ENCODE peak calls at places on chromosomes 11 and 22, in seven cellular contexts. S, R, D, G, F, I and N are unnamed samples.

GRCh38 chr11:70503878-70504240 is 105.5 kb downstream of the CTTN start:
- DNase-seq in S (no peak), R (peak; percentile 42), D (no peak), G (no peak), F (no peak), I (no peak), N (no peak)

GRCh38 chr22:47655930-47656329 is 893.5 kb downstream of the TBC1D22A start:
- DNase-seq in S (no peak), R (no peak), D (no peak), G (no peak), F (no peak), I (no peak), N (no peak)

GRCh38 chr11:134644489-134645456 is 232.7 kb upstream of the B3GAT1 start:
- DNase-seq in S (no peak), R (no peak), D (no peak), G (no peak), F (no peak), I (no peak), N (no peak)

GRCh38 chr11:9099617-9100016 is 8.2 kb upstream of the SCUBE2 start:
- DNase-seq in S (no peak), R (no peak), D (no peak), G (no peak), F (no peak), I (no peak), N (no peak)

GRCh38 chr11:57638005-57638760 is 11.5 kb downstream of the YPEL4 start:
- DNase-seq in S (no peak), R (peak; percentile 34), D (peak; percentile 80), G (peak; percentile 60), F (peak; percentile 86), I (peak; percentile 35), N (no peak)

GRCh38 chr22:29623553-29624169 is 20.2 kb downstream of the NF2 start:
- DNase-seq in S (peak; percentile 23), R (no peak), D (no peak), G (no peak), F (no peak), I (no peak), N (no peak)

GRCh38 chr11:126440792-126441514 is 85.5 kb downstream of the ST3GAL4 start:
- DNase-seq in S (peak; percentile 63), R (peak; percentile 85), D (peak; percentile 86), G (peak; percentile 84), F (peak; percentile 63), I (peak; percentile 29), N (peak; percentile 52)

GRCh38 chr11:44016546-44017442 is 31.0 kb upstream of the ACCSL start:
- DNase-seq in S (no peak), R (no peak), D (no peak), G (no peak), F (no peak), I (no peak), N (no peak)

GRCh38 chr11:85299247-85299646 is 327.9 kb downstream of the DLG2 start:
- DNase-seq in S (no peak), R (no peak), D (no peak), G (no peak), F (peak; percentile 20), I (no peak), N (no peak)

GRCh38 chr11:109511598-109511997 is 89.6 kb downstream of the C11orf87 start:
- DNase-seq in S (no peak), R (no peak), D (no peak), G (no peak), F (no peak), I (no peak), N (no peak)

GRCh38 chr11:100550910-100551309 is 136.2 kb upstream of the ARHGAP42 start:
- DNase-seq in S (no peak), R (no peak), D (no peak), G (no peak), F (no peak), I (no peak), N (no peak)

GRCh38 chr22:34122064-34122463 is 201.8 kb upstream of the LARGE1 start:
- DNase-seq in S (no peak), R (no peak), D (no peak), G (no peak), F (no peak), I (no peak), N (no peak)

GRCh38 chr22:42078469-42079318 is 806 bp upstream of the SMDT1 start:
- DNase-seq in S (no peak), R (no peak), D (no peak), G (no peak), F (peak; percentile 17), I (no peak), N (no peak)

GRCh38 chr22:44752285-44753188 is at the start of gene ARHGAP8:
- DNase-seq in S (no peak), R (peak; percentile 83), D (peak; percentile 87), G (peak; percentile 73), F (no peak), I (no peak), N (no peak)
- H3K4me3 ChIP-seq in S (no peak within 1 kb of the TSS), R (peak within 1 kb of the TSS; percentile 34), D (peak within 1 kb of the TSS; percentile 40), G (peak within 1 kb of the TSS; percentile 45), F (no peak within 1 kb of the TSS), I (peak within 1 kb of the TSS; percentile 23), N (peak within 1 kb of the TSS; percentile 13)

DNA sequence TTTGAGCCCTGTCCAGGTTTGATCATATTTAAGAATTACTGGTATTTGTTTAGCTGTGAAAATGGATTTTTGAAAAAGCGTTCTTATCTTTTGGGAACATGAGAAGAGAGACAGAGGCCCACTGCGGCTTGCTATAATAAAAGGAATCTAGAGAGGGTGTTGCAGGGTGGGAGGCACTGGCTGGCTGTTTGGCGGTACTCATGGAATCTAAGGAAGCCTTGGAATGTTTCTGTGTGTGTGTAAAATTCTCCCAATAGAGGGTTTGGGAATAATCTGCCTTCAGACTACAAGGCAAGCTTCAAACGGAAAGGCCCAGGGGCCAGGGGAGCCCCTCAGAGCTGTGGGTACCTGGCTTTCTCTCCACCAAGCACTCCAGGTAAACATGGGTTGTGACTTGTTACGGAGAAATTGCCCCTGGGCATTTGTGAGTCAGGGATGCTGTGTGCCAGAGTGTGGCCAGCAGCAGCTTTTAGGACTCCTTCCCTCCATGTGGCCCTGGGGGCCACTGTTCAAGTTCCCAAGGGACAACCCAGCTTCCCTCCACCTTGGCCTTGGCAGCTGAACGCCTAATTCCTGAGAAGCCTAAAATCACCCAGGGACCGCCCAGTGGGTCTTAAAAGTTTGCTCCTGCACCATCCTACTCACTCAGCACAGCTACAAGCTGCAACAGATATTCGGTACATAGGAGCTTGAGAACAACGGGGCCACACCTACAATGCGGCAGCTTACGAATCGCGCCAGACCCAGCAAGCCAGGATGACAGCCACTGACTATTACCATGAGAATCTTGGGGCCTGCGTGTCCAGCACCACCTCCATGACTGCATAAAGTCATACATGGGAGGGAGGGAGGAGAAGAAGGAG is 14.1 kb upstream of the SYT8 start:
- DNase-seq in S (no peak), R (no peak), D (no peak), G (no peak), F (peak; percentile 62), I (no peak), N (no peak)
- H3K4me3 ChIP-seq in S (no peak overlapping the region), R (no peak overlapping the region), D (no peak overlapping the region), G (no peak overlapping the region), F (no peak overlapping the region), I (no peak overlapping the region), N (no peak overlapping the region)

DNA sequence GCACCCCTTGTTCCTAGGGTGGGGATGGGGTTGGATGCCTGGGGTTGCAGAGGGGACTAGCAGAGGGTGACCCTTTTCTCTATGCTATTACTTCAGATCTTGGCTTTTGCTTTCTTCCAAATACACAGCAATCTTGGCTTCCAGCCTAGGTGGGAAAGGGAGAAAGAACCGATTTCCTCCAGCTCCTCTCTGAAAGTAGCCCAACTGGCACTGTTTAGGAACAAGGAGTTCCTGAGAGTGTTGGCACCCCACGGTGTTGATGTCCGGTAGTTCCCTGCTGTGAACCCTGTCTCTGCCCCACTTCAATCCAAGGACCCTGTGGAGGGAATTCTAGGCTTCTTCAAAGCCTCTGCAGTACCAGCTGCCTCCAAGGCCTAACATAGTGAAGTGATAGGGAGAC is 1.1 kb upstream of the SLC3A2 start:
- DNase-seq in S (no peak), R (no peak), D (no peak), G (no peak), F (no peak), I (no peak), N (no peak)
- H3K4me3 ChIP-seq in S (no peak overlapping the region), R (no peak overlapping the region), D (peak overlapping the region; percentile 87), G (no peak overlapping the region), F (peak overlapping the region; percentile 100), I (peak overlapping the region; percentile 79), N (no peak overlapping the region)

GRCh38 chr22:25070870-25071465 is 118.5 kb downstream of the KIAA1671 start:
- DNase-seq in S (no peak), R (no peak), D (no peak), G (no peak), F (no peak), I (no peak), N (no peak)

GRCh38 chr22:25071720-25072119 is 119.2 kb downstream of the KIAA1671 start:
- DNase-seq in S (no peak), R (no peak), D (no peak), G (no peak), F (no peak), I (no peak), N (no peak)

GRCh38 chr22:25069426-25069757 is 116.9 kb downstream of the KIAA1671 start:
- DNase-seq in S (no peak), R (no peak), D (no peak), G (no peak), F (no peak), I (no peak), N (peak; percentile 46)

GRCh38 chr22:25068701-25069100 is 116.2 kb downstream of the KIAA1671 start:
- DNase-seq in S (peak; percentile 43), R (no peak), D (no peak), G (no peak), F (no peak), I (no peak), N (no peak)

DNA sequence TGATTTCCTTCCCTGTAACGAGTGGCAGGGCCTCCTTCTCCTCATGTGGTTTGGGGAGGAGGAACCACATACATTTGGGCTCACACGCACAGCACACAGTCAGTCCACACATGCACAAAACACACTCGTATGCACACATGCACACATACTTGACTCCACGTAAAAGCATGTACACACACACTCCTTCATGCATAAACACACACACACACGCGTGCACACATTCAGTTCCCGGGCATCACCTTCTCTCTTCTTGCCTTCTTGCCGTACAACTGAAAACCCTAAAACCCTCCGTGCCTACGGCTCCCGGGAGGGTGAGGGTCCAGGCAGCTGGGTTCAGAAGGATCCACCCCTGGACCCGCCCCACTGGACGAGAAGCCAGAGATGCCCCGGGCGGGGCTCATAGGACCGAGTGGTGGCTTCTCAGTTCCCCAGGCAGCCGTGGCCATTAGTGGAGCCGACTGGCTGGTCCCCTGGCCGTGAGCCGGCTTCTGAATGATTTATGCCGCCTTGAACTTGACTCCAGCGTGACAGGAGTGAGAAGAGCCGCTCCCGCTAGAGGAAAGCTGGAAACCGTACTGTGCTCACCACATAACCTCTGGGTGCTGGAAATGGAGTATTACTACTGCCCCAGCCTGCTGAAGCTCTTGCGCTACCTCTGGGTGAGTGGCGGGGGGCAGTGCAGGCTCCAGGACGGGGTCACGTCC is 117.4 kb downstream of the KIAA1671 start:
- DNase-seq in S (no peak), R (no peak), D (peak; percentile 68), G (no peak), F (no peak), I (no peak), N (peak; percentile 34)
- H3K4me3 ChIP-seq in S (peak overlapping the region; percentile 37), R (no peak overlapping the region), D (peak overlapping the region; percentile 36), G (no peak overlapping the region), F (no peak overlapping the region), I (peak overlapping the region; percentile 81), N (peak overlapping the region; percentile 36)